ENCODE peak calls at places on chromosomes 4 and X, in seven cellular contexts. B is head of caudate nucleus; Z is GM13977; C is GM23248; R is Daoy; O is GM23338; K is stimulated activated CD4-positive, alpha-beta T cell treated with anti-CD3 and anti-CD28 coated beads, Interleukin-4, amount 100 ng/mL, for 48 hours. Q is an unnamed sample.

GRCh38 chrX:9902651-9903050 is 64.5 kb upstream of the CLDN34 start:
- DNase-seq in B (no peak), Z (no peak), C (peak; percentile 67), R (peak; percentile 70), O (no peak), K (no peak), Q (no peak)

GRCh38 chrX:45472968-45473367 is 272.3 kb upstream of the DIPK2B start:
- DNase-seq in B (no peak), Z (no peak), C (peak; percentile 66), R (peak; percentile 20), O (no peak), K (no peak), Q (no peak)

GRCh38 chr4:41145571-41146078 is 68.7 kb downstream of the APBB2 start:
- DNase-seq in B (no peak), Z (no peak), C (peak; percentile 45), R (peak; percentile 63), O (no peak), K (no peak), Q (no peak)

GRCh38 chrX:111200327-111200726 is 70.0 kb downstream of the CAPN6 start:
- DNase-seq in B (no peak), Z (no peak), C (no peak), R (no peak), O (no peak), K (no peak), Q (no peak)

GRCh38 chrX:71993371-71993770 is 82.7 kb downstream of the NHSL2 start:
- DNase-seq in B (no peak), Z (no peak), C (no peak), R (no peak), O (no peak), K (no peak), Q (no peak)

GRCh38 chrX:153520286-153520917 is 3.0 kb downstream of the ATP2B3 start:
- DNase-seq in B (no peak), Z (no peak), C (no peak), R (no peak), O (no peak), K (no peak), Q (no peak)

GRCh38 chr4:115844180-115844579 is 730.8 kb upstream of the NDST4 start:
- DNase-seq in B (no peak), Z (no peak), C (no peak), R (peak; percentile 15), O (no peak), K (no peak), Q (no peak)

GRCh38 chrX:2714551-2714950 is 23.5 kb downstream of the CD99 start:
- DNase-seq in B (no peak), Z (no peak), C (no peak), R (no peak), O (no peak), K (no peak), Q (no peak)

GRCh38 chr4:154184238-154184637 is 307.4 kb downstream of the DCHS2 start:
- DNase-seq in B (no peak), Z (no peak), C (no peak), R (no peak), O (peak; percentile 13), K (no peak), Q (no peak)

GRCh38 chr4:61520688-61521160 is 320.6 kb downstream of the ADGRL3 start:
- DNase-seq in B (no peak), Z (no peak), C (no peak), R (peak; percentile 53), O (peak; percentile 60), K (no peak), Q (no peak)

GRCh38 chrX:42450228-42450627 is 327.7 kb downstream of the PPP1R2C start:
- DNase-seq in B (no peak), Z (no peak), C (no peak), R (no peak), O (no peak), K (no peak), Q (no peak)

GRCh38 chrX:6821730-6822129 is 286.8 kb upstream of the VCX3A start:
- DNase-seq in B (no peak), Z (no peak), C (no peak), R (no peak), O (no peak), K (no peak), Q (no peak)

GRCh38 chrX:150486011-150486410 is 82.4 kb upstream of the MTM1 start:
- DNase-seq in B (peak; percentile 72), Z (no peak), C (peak; percentile 74), R (peak; percentile 23), O (peak; percentile 74), K (peak; percentile 41), Q (no peak)

GRCh38 chrX:80648023-80648422 is 161.7 kb downstream of the BRWD3 start:
- DNase-seq in B (no peak), Z (peak; percentile 4), C (peak; percentile 14), R (no peak), O (peak; percentile 2), K (no peak), Q (no peak)

GRCh38 chrX:56788229-56788628 is 59.2 kb downstream of the NBDY start:
- DNase-seq in B (peak; percentile 59), Z (no peak), C (no peak), R (no peak), O (no peak), K (no peak), Q (no peak)

GRCh38 chr4:168722391-168722790 is 225.5 kb downstream of the PALLD start:
- DNase-seq in B (no peak), Z (no peak), C (no peak), R (no peak), O (no peak), K (no peak), Q (no peak)

GRCh38 chr4:37693450-37694190 is 7.4 kb upstream of the RELL1 start:
- DNase-seq in B (no peak), Z (no peak), C (peak; percentile 96), R (peak; percentile 90), O (no peak), K (no peak), Q (no peak)